ENCODE peak calls at places on chromosomes 7 and 10, in seven cellular contexts. N, I, R, P, U, H and C are unnamed samples.

GRCh38 chr7:44590910-44591309 is 8.9 kb upstream of the TMED4 start:
- DNase-seq in N (no peak), I (no peak), R (no peak), P (no peak), U (no peak), H (peak; percentile 41), C (no peak)

GRCh38 chr7:151455690-151456089 is 15.7 kb upstream of the CRYGN start:
- DNase-seq in N (no peak), I (no peak), R (no peak), P (no peak), U (no peak), H (no peak), C (no peak)

GRCh38 chr10:49160110-49160509 is 26.3 kb upstream of the FAM170B start:
- DNase-seq in N (no peak), I (no peak), R (no peak), P (no peak), U (no peak), H (no peak), C (no peak)

GRCh38 chr7:147861058-147861716 is 729.4 kb upstream of the C7orf33 start:
- DNase-seq in N (no peak), I (no peak), R (no peak), P (no peak), U (no peak), H (peak; percentile 0), C (no peak)

GRCh38 chr10:122323188-122323587 is 51.3 kb upstream of the PLEKHA1 start:
- DNase-seq in N (no peak), I (no peak), R (no peak), P (no peak), U (no peak), H (no peak), C (peak; percentile 88)

GRCh38 chr7:11170160-11170559 is 196.5 kb downstream of the PHF14 start:
- DNase-seq in N (no peak), I (no peak), R (no peak), P (no peak), U (no peak), H (no peak), C (no peak)

GRCh38 chr10:118768041-118768933 is 13.5 kb upstream of the CACUL1 start:
- DNase-seq in N (no peak), I (no peak), R (no peak), P (no peak), U (no peak), H (no peak), C (no peak)

GRCh38 chr10:49309691-49310371 is 10.9 kb downstream of the C10orf71 start:
- DNase-seq in N (no peak), I (no peak), R (no peak), P (no peak), U (peak; percentile 44), H (no peak), C (no peak)

GRCh38 chr7:95046494-95047240 is 139.3 kb downstream of the PPP1R9A start:
- DNase-seq in N (no peak), I (peak; percentile 2), R (no peak), P (no peak), U (no peak), H (peak; percentile 45), C (no peak)

GRCh38 chr7:151676759-151677158 is 157.1 kb upstream of the RHEB start:
- DNase-seq in N (no peak), I (no peak), R (no peak), P (no peak), U (no peak), H (no peak), C (no peak)

GRCh38 chr7:38630720-38631673 is at the start of gene AMPH:
- DNase-seq in N (peak; percentile 16), I (peak; percentile 25), R (no peak), P (peak; percentile 40), U (no peak), H (peak; percentile 73), C (no peak)

GRCh38 chr7:83452256-83452655 is 196.7 kb downstream of the SEMA3E start:
- DNase-seq in N (no peak), I (no peak), R (no peak), P (no peak), U (no peak), H (no peak), C (no peak)

GRCh38 chr7:16918288-16918895 is 36.6 kb upstream of the AGR3 start:
- DNase-seq in N (peak; percentile 40), I (no peak), R (no peak), P (no peak), U (peak; percentile 36), H (peak; percentile 67), C (no peak)

GRCh38 chr10:86020139-86020538 is 346.5 kb downstream of the GRID1 start:
- DNase-seq in N (no peak), I (no peak), R (no peak), P (no peak), U (no peak), H (no peak), C (no peak)

GRCh38 chr7:34277016-34277800 is 371.9 kb downstream of the BMPER start:
- DNase-seq in N (no peak), I (no peak), R (no peak), P (no peak), U (no peak), H (peak; percentile 88), C (no peak)

GRCh38 chr10:1608408-1609037 is 128.8 kb downstream of the ADARB2 start:
- DNase-seq in N (no peak), I (no peak), R (no peak), P (no peak), U (no peak), H (no peak), C (no peak)

GRCh38 chr10:116996994-116997393 is 8.0 kb downstream of the SHTN1 start:
- DNase-seq in N (no peak), I (no peak), R (no peak), P (no peak), U (no peak), H (no peak), C (no peak)

GRCh38 chr7:107208046-107208458 is 39.2 kb downstream of the HBP1 start:
- DNase-seq in N (no peak), I (no peak), R (no peak), P (no peak), U (peak; percentile 4), H (peak; percentile 32), C (no peak)

GRCh38 chr7:95684037-95684436 is 87.7 kb upstream of the PDK4 start:
- DNase-seq in N (no peak), I (no peak), R (no peak), P (no peak), U (no peak), H (peak; percentile 75), C (no peak)

GRCh38 chr10:78059916-78060315 is 26.3 kb downstream of the RPS24 start:
- DNase-seq in N (no peak), I (no peak), R (no peak), P (no peak), U (no peak), H (no peak), C (no peak)

GRCh38 chr10:117926491-117926890 is 120.2 kb downstream of the RAB11FIP2 start:
- DNase-seq in N (no peak), I (no peak), R (no peak), P (no peak), U (no peak), H (peak; percentile 13), C (no peak)

GRCh38 chr10:48466611-48467240 is 138.1 kb downstream of the ARHGAP22 start:
- DNase-seq in N (no peak), I (no peak), R (no peak), P (peak; percentile 6), U (no peak), H (peak; percentile 20), C (no peak)

GRCh38 chr7:27603813-27604212 is 58.9 kb downstream of the HIBADH start:
- DNase-seq in N (no peak), I (no peak), R (no peak), P (no peak), U (no peak), H (no peak), C (no peak)

GRCh38 chr7:143384148-143384547 is 3.0 kb downstream of the ZYX start:
- DNase-seq in N (no peak), I (no peak), R (no peak), P (peak; percentile 51), U (no peak), H (peak; percentile 70), C (no peak)

GRCh38 chr7:20133803-20134202 is 83.4 kb downstream of the MACC1 start:
- DNase-seq in N (no peak), I (no peak), R (no peak), P (no peak), U (no peak), H (no peak), C (no peak)

GRCh38 chr7:129635300-129636029 is 23.9 kb downstream of the NRF1 start:
- DNase-seq in N (peak; percentile 71), I (peak; percentile 54), R (no peak), P (peak; percentile 54), U (peak; percentile 73), H (peak; percentile 83), C (peak; percentile 14)

GRCh38 chr7:4738711-4739527 is 36.5 kb upstream of the AP5Z1 start:
- DNase-seq in N (peak; percentile 42), I (peak; percentile 27), R (peak; percentile 33), P (peak; percentile 60), U (no peak), H (peak; percentile 90), C (no peak)

GRCh38 chr10:24900888-24901685 is 51.3 kb downstream of the PRTFDC1 start:
- DNase-seq in N (no peak), I (no peak), R (no peak), P (no peak), U (no peak), H (peak; percentile 40), C (no peak)
- H3K27ac ChIP-seq in N (no peak overlapping the region), I (peak overlapping the region; percentile 78), R (no peak overlapping the region), P (peak overlapping the region; percentile 42), U (no peak overlapping the region), H (no peak overlapping the region), C (no peak overlapping the region)

DNA sequence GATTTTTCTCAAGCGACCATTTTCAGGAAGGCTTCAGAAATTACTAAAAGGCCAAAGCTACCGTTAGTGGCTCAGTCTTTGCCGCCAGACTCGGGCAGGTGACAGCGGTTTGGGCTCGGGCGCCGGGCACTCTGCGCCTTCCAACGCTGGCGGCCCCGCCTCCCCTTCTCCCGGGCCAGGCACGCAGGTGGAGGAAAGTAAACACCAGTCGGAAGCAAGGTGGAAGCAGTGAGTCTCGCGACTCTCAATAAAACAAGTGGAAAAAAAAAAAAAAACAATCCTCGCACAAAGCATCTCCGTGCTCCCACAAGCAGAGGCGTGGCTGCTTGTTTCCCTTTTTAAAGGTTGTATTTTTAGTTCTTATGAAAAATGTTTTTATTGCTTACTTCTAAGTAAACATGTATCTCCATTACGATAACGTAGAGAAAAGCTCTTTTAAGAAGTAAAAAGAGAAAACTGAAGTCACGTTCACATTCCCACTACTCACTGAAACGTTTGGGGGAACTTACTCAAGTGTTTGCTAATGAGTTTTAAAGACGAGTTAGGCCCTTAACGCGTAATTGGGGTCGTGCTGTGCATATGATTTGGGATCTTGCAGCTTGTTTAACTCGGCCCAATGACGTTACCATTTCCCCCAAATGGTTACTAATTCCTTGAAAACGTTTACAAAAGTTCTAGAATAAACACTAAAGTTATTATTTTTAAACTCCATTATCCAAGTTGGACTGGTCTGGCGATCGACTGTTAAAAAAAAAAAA is 904 bp downstream of the CDCA7L start:
- DNase-seq in N (peak; percentile 81), I (no peak), R (no peak), P (no peak), U (peak; percentile 78), H (peak; percentile 18), C (no peak)
- H3K27ac ChIP-seq in N (peak overlapping the region; percentile 82), I (no peak overlapping the region), R (no peak overlapping the region), P (peak overlapping the region; percentile 86), U (peak overlapping the region; percentile 79), H (no peak overlapping the region), C (peak overlapping the region; percentile 46)

GRCh38 chr7:39942883-39943282 is 7.2 kb upstream of the CDK13 start:
- DNase-seq in N (no peak), I (no peak), R (no peak), P (no peak), U (no peak), H (no peak), C (no peak)
- H3K27ac ChIP-seq in N (no peak overlapping the region), I (no peak overlapping the region), R (no peak overlapping the region), P (no peak overlapping the region), U (no peak overlapping the region), H (no peak overlapping the region), C (no peak overlapping the region)

GRCh38 chr7:131626643-131627042 is 70.2 kb upstream of the PODXL start:
- DNase-seq in N (no peak), I (no peak), R (no peak), P (no peak), U (no peak), H (no peak), C (no peak)
- H3K27ac ChIP-seq in N (no peak overlapping the region), I (no peak overlapping the region), R (no peak overlapping the region), P (peak overlapping the region; percentile 62), U (no peak overlapping the region), H (peak overlapping the region; percentile 82), C (no peak overlapping the region)